ENCODE peak calls at places on chromosomes 13 and 19, in ten cellular contexts. Y, I, Z, T, G, C, R, E, Q and F are unnamed samples.

GRCh38 chr19:4816388-4817165 is 14.9 kb downstream of the TICAM1 start:
- DNase-seq in Y (no peak), I (no peak), Z (no peak), T (no peak), G (no peak), C (no peak), R (no peak), E (no peak), Q (no peak), F (no peak)

GRCh38 chr19:40604647-40605200 is 3.6 kb downstream of the LTBP4 start:
- DNase-seq in Y (no peak), I (no peak), Z (no peak), T (no peak), G (no peak), C (no peak), R (no peak), E (no peak), Q (no peak), F (no peak)

GRCh38 chr13:101965096-101965495 is 436.8 kb downstream of the FGF14 start:
- DNase-seq in Y (no peak), I (no peak), Z (no peak), T (no peak), G (no peak), C (no peak), R (no peak), E (no peak), Q (no peak), F (no peak)

GRCh38 chr19:5035817-5036732 is 67.2 kb downstream of the KDM4B start:
- DNase-seq in Y (no peak), I (no peak), Z (no peak), T (no peak), G (no peak), C (no peak), R (no peak), E (no peak), Q (no peak), F (no peak)

GRCh38 chr19:18363787-18364186 is 22.2 kb upstream of the GDF15 start:
- DNase-seq in Y (no peak), I (no peak), Z (no peak), T (no peak), G (no peak), C (no peak), R (no peak), E (no peak), Q (no peak), F (no peak)

GRCh38 chr19:7266832-7267231 is 27.4 kb downstream of the INSR start:
- DNase-seq in Y (no peak), I (no peak), Z (no peak), T (no peak), G (no peak), C (no peak), R (no peak), E (no peak), Q (no peak), F (no peak)

GRCh38 chr19:47726467-47726866 is 13.2 kb downstream of the EHD2 start:
- DNase-seq in Y (peak; percentile 87), I (peak; percentile 78), Z (peak; percentile 61), T (no peak), G (no peak), C (peak; percentile 42), R (peak; percentile 62), E (no peak), Q (no peak), F (no peak)

GRCh38 chr19:48490980-48491792 is 20.4 kb downstream of the LMTK3 start:
- DNase-seq in Y (no peak), I (no peak), Z (no peak), T (no peak), G (peak; percentile 71), C (no peak), R (no peak), E (peak; percentile 49), Q (no peak), F (no peak)

GRCh38 chr19:7582446-7582845 is 13.2 kb upstream of the CAMSAP3 start:
- DNase-seq in Y (no peak), I (no peak), Z (no peak), T (no peak), G (no peak), C (no peak), R (peak; percentile 30), E (no peak), Q (no peak), F (no peak)

GRCh38 chr19:39390759-39391592 is at the start of the genes MED29 and PAF1:
- DNase-seq in Y (peak; percentile 100), I (peak; percentile 100), Z (peak; percentile 100), T (peak; percentile 99), G (peak; percentile 90), C (peak; percentile 100), R (peak; percentile 98), E (peak; percentile 90), Q (peak; percentile 97), F (peak; percentile 97)

GRCh38 chr19:45542234-45542668 is 35.0 kb downstream of the VASP start:
- DNase-seq in Y (no peak), I (no peak), Z (no peak), T (no peak), G (no peak), C (no peak), R (no peak), E (no peak), Q (no peak), F (no peak)

GRCh38 chr19:34431681-34432402 is 3.7 kb downstream of the UBA2 start:
- DNase-seq in Y (peak; percentile 10), I (peak; percentile 5), Z (no peak), T (no peak), G (no peak), C (no peak), R (no peak), E (no peak), Q (no peak), F (no peak)

GRCh38 chr13:60577761-60578160 is 180.7 kb downstream of the TDRD3 start:
- DNase-seq in Y (no peak), I (no peak), Z (no peak), T (no peak), G (no peak), C (no peak), R (no peak), E (no peak), Q (no peak), F (no peak)

GRCh38 chr13:32135655-32136054 is 104.1 kb downstream of the FRY start:
- DNase-seq in Y (peak; percentile 40), I (no peak), Z (peak; percentile 80), T (no peak), G (no peak), C (no peak), R (no peak), E (no peak), Q (no peak), F (no peak)

GRCh38 chr19:15587663-15588062 is 27.4 kb upstream of the CYP4F8 start:
- DNase-seq in Y (no peak), I (no peak), Z (no peak), T (no peak), G (no peak), C (no peak), R (peak; percentile 59), E (no peak), Q (no peak), F (no peak)

GRCh38 chr19:32166238-32166637 is 179.2 kb upstream of the ZNF507 start:
- DNase-seq in Y (no peak), I (no peak), Z (no peak), T (no peak), G (no peak), C (no peak), R (peak; percentile 26), E (no peak), Q (no peak), F (no peak)

GRCh38 chr19:30434797-30435594 is 62.8 kb downstream of the ZNF536 start:
- DNase-seq in Y (no peak), I (no peak), Z (no peak), T (no peak), G (no peak), C (no peak), R (no peak), E (no peak), Q (no peak), F (no peak)

GRCh38 chr19:55528030-55528801 is 8.7 kb downstream of the SBK2 start:
- DNase-seq in Y (peak; percentile 20), I (peak; percentile 29), Z (no peak), T (no peak), G (no peak), C (no peak), R (no peak), E (no peak), Q (no peak), F (no peak)

GRCh38 chr19:33532859-33533455 is 11.4 kb upstream of the PEPD start:
- DNase-seq in Y (no peak), I (no peak), Z (no peak), T (no peak), G (peak; percentile 18), C (no peak), R (no peak), E (no peak), Q (no peak), F (no peak)

GRCh38 chr13:28327761-28328607 is 166.9 kb downstream of the FLT1 start:
- DNase-seq in Y (no peak), I (no peak), Z (no peak), T (no peak), G (no peak), C (no peak), R (no peak), E (no peak), Q (no peak), F (no peak)

GRCh38 chr13:44855860-44856259 is 133.4 kb downstream of the NUFIP1 start:
- DNase-seq in Y (no peak), I (no peak), Z (no peak), T (no peak), G (no peak), C (no peak), R (no peak), E (no peak), Q (no peak), F (no peak)

GRCh38 chr19:14536926-14537692 is 7.7 kb downstream of the TECR start:
- DNase-seq in Y (peak; percentile 55), I (peak; percentile 94), Z (peak; percentile 15), T (peak; percentile 71), G (peak; percentile 83), C (no peak), R (peak; percentile 90), E (no peak), Q (no peak), F (no peak)

GRCh38 chr13:113882266-113882627 is 18.4 kb upstream of the GAS6 start:
- DNase-seq in Y (no peak), I (no peak), Z (no peak), T (no peak), G (no peak), C (no peak), R (no peak), E (no peak), Q (no peak), F (no peak)

GRCh38 chr19:1825909-1826556 is 14.0 kb upstream of the ATP8B3 start:
- DNase-seq in Y (peak; percentile 64), I (peak; percentile 79), Z (peak; percentile 58), T (peak; percentile 97), G (peak; percentile 92), C (peak; percentile 37), R (peak; percentile 62), E (peak; percentile 76), Q (peak; percentile 25), F (no peak)

GRCh38 chr19:11130824-11131455 is 24.6 kb downstream of the SPC24 start:
- DNase-seq in Y (peak; percentile 79), I (peak; percentile 80), Z (peak; percentile 79), T (peak; percentile 57), G (peak; percentile 79), C (no peak), R (peak; percentile 74), E (peak; percentile 67), Q (peak; percentile 23), F (no peak)

GRCh38 chr19:40305403-40305802 is 20.3 kb upstream of the AKT2 start:
- DNase-seq in Y (peak; percentile 93), I (peak; percentile 95), Z (peak; percentile 85), T (peak; percentile 84), G (peak; percentile 83), C (peak; percentile 90), R (peak; percentile 81), E (peak; percentile 70), Q (peak; percentile 22), F (peak; percentile 60)

GRCh38 chr19:30882411-30883005 is 466.7 kb downstream of the TSHZ3 start:
- DNase-seq in Y (no peak), I (no peak), Z (no peak), T (no peak), G (no peak), C (no peak), R (no peak), E (no peak), Q (no peak), F (no peak)

GRCh38 chr13:44921478-44921877 is 67.8 kb downstream of the NUFIP1 start:
- DNase-seq in Y (no peak), I (no peak), Z (no peak), T (no peak), G (no peak), C (no peak), R (no peak), E (no peak), Q (no peak), F (no peak)